ENCODE peak calls at places on chromosome 14, in four cellular contexts. B, Q, N and K are unnamed samples.

GRCh38 chr14:61475316-61475715 is 153.9 kb downstream of the PRKCH start:
- DNase-seq in B (peak), Q (peak), N (no peak), K (peak)

GRCh38 chr14:26088260-26088659 is 509.6 kb downstream of the NOVA1 start:
- DNase-seq in B (no peak), Q (no peak), N (no peak), K (no peak)

GRCh38 chr14:54866588-54866987 is 36.0 kb downstream of the GCH1 start:
- DNase-seq in B (peak), Q (peak), N (no peak), K (no peak)

GRCh38 chr14:54535126-54535525 is 25.4 kb downstream of the CGRRF1 start:
- DNase-seq in B (no peak), Q (no peak), N (no peak), K (no peak)

GRCh38 chr14:42930058-42930457 is 1323.4 kb downstream of the LRFN5 start:
- DNase-seq in B (no peak), Q (no peak), N (no peak), K (no peak)

GRCh38 chr14:57725399-57726077 is 140.4 kb downstream of the SLC35F4 start:
- DNase-seq in B (no peak), Q (peak), N (no peak), K (peak)

GRCh38 chr14:100030441-100031153 is 34.6 kb upstream of the EVL start:
- DNase-seq in B (no peak), Q (no peak), N (no peak), K (peak)

GRCh38 chr14:104694991-104695659 is 5.7 kb downstream of the INF2 start:
- DNase-seq in B (no peak), Q (no peak), N (no peak), K (no peak)

GRCh38 chr14:68785817-68786490 is 6.9 kb downstream of the ZFP36L1 start:
- DNase-seq in B (peak), Q (no peak), N (no peak), K (peak)

GRCh38 chr14:101128478-101129450 is 225.2 kb upstream of the RTL1 start:
- DNase-seq in B (no peak), Q (no peak), N (no peak), K (no peak)

GRCh38 chr14:73796881-73797539 is 54.6 kb upstream of the PTGR2 start:
- DNase-seq in B (no peak), Q (no peak), N (no peak), K (no peak)

GRCh38 chr14:90758959-90759358 is 57.3 kb downstream of the TTC7B start:
- DNase-seq in B (no peak), Q (no peak), N (no peak), K (no peak)

GRCh38 chr14:77804592-77804991 is 4.7 kb downstream of the ADCK1 start:
- DNase-seq in B (no peak), Q (peak), N (no peak), K (peak)

GRCh38 chr14:75450381-75451276 is 22.8 kb downstream of the JDP2 start:
- DNase-seq in B (no peak), Q (peak), N (no peak), K (no peak)
- TF ChIP-seq BHLHE40 in B (no peak), Q (no peak), N (no peak), K (no peak)

GRCh38 chr14:71465316-71465715 is 466.9 kb upstream of the RGS6 start:
- DNase-seq in B (no peak), Q (no peak), N (no peak), K (no peak)

GRCh38 chr14:71463807-71464206 is 468.4 kb upstream of the RGS6 start:
- DNase-seq in B (no peak), Q (no peak), N (no peak), K (no peak)

GRCh38 chr14:71466942-71467341 is 465.3 kb upstream of the RGS6 start:
- DNase-seq in B (no peak), Q (no peak), N (no peak), K (no peak)

GRCh38 chr14:71466251-71466650 is 466.0 kb upstream of the RGS6 start:
- DNase-seq in B (no peak), Q (no peak), N (no peak), K (no peak)

GRCh38 chr14:71464840-71465239 is 467.4 kb upstream of the RGS6 start:
- DNase-seq in B (no peak), Q (no peak), N (no peak), K (no peak)
- TF ChIP-seq CHD4 in B (no peak), Q (no peak), N (no peak), K (no peak)

GRCh38 chr14:28982228-28982627 is 215.6 kb downstream of the FOXG1 start:
- DNase-seq in B (no peak), Q (no peak), N (no peak), K (no peak)
- H3K4me3 ChIP-seq in B (no peak), Q (no peak), N (no peak), K (no peak)

GRCh38 chr14:102540310-102541028 is 30.9 kb upstream of the ANKRD9 start:
- DNase-seq in B (no peak), Q (peak), N (no peak), K (no peak)

GRCh38 chr14:102541771-102542170 is 32.2 kb upstream of the ANKRD9 start:
- DNase-seq in B (no peak), Q (no peak), N (no peak), K (no peak)

GRCh38 chr14:102538598-102539543 is 29.3 kb upstream of the ANKRD9 start:
- DNase-seq in B (peak), Q (peak), N (no peak), K (no peak)

GRCh38 chr14:102537981-102538597 is 28.5 kb upstream of the ANKRD9 start:
- DNase-seq in B (no peak), Q (no peak), N (no peak), K (no peak)

DNA sequence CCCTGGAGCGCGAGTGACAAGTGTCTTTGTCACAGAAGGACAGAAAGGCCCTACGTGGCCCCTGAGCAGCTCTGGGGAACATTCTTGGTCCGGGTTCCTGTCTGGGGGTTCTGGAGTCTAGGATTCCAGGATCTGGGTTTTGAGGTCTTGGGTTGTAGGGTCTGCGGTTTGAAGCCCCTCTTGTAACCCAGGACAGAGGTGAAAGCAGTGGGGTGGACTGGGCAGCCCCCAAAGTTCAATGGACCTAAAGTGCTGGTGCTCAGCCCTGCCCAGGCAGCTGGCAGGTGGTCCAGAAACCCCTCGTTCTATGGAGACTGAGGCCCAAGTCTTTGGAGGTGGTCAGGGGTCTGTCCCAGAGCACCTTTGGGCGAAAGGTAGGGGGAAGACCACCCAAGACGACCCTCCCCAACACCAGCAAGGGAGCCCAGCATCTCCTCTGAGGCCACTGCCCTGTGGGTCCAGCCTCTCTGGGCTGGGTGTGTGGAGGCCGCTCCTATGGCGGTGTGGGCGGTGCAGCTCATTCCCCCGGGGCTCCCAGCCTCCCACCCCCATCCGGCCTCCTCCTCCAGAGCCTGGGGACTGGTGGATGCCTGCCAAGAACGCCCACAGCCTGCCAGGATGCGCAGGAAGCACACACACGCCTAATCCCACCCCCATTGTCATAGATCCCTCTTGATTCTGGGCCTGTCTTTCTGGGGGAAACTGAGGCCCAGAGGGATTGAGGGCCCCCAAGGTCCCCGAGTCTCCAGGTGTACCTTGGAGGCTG is 30.2 kb upstream of the ANKRD9 start:
- DNase-seq in B (peak), Q (peak), N (no peak), K (no peak)
- TF ChIP-seq BHLHE40 in B (no peak), Q (no peak), N (no peak), K (no peak)

GRCh38 chr14:95041477-95042020 is 115.8 kb downstream of the DICER1 start:
- DNase-seq in B (no peak), Q (no peak), N (no peak), K (no peak)

GRCh38 chr14:95040723-95041476 is 116.4 kb downstream of the DICER1 start:
- DNase-seq in B (no peak), Q (no peak), N (no peak), K (no peak)

GRCh38 chr14:95039993-95040348 is 117.4 kb downstream of the DICER1 start:
- DNase-seq in B (no peak), Q (no peak), N (no peak), K (no peak)

GRCh38 chr14:95038521-95039250 is 118.6 kb downstream of the DICER1 start:
- DNase-seq in B (no peak), Q (no peak), N (no peak), K (no peak)

DNA sequence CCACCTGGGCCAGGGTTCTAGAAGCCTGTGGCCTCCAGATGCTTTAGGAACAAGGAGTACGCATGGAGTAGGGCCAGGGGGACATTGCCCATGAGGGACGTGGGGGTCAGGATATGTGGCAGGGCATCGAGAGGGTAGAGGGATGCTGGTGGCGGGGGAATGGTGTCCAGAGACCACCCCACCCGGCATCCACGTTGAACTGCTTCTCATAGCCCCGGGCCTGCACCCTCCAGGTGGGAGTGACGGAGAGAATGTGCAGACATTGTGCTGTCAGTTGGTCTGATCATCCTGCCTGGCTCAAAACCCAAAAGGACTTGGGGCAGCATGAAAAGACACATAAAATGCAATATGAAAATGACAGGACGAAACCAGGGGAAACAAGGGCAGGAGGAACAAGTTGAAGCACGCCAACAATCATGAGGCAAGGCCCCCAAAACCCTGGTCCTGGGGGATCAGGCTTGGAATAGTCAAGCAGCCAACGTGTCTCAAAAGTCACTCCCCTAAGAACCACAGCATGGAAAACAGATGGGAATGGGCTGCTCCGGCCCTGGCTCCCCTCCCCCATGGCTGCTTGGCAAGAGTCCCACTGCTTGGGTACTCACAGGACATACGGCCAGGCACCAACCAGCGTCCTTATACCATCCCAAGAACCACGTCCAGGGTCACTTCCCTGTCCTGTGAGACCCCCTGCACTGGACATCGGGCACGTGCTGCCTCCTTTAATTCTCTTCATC is 117.9 kb downstream of the DICER1 start:
- DNase-seq in B (no peak), Q (no peak), N (no peak), K (no peak)
- TF ChIP-seq CHD4 in B (no peak), Q (no peak), N (no peak), K (no peak)